ENCODE peak calls at places on chromosomes 13 and 19, in five cellular contexts. Q, S, Z, C and N are unnamed samples. For H3K4me1, the result is how much of the 10 kb centered on the place peaks cover.

GRCh38 chr13:110249326-110249725 is 57.6 kb downstream of the COL4A1 start:
- DNase-seq in Q (no peak), S (no peak), Z (no peak), C (no peak), N (no peak)

GRCh38 chr19:1173160-1173844 is 766 bp downstream of the SBNO2 start:
- DNase-seq in Q (no peak), S (no peak), Z (no peak), C (peak), N (peak)

GRCh38 chr13:59531571-59532091 is 632.1 kb downstream of the DIAPH3 start:
- DNase-seq in Q (no peak), S (peak), Z (peak), C (no peak), N (peak)

GRCh38 chr13:40539954-40540706 is 126.3 kb downstream of the FOXO1 start:
- DNase-seq in Q (no peak), S (no peak), Z (no peak), C (no peak), N (no peak)

GRCh38 chr13:26074706-26075105 is 22.9 kb upstream of the SHISA2 start:
- DNase-seq in Q (no peak), S (no peak), Z (no peak), C (no peak), N (no peak)

GRCh38 chr13:59533561-59534337 is 630.0 kb downstream of the DIAPH3 start:
- DNase-seq in Q (no peak), S (no peak), Z (no peak), C (no peak), N (peak)

GRCh38 chr13:66977156-66977555 is 253.0 kb downstream of the PCDH9 start:
- DNase-seq in Q (no peak), S (no peak), Z (no peak), C (no peak), N (no peak)

GRCh38 chr13:32200741-32201140 is 114.4 kb downstream of the ZAR1L start:
- DNase-seq in Q (no peak), S (no peak), Z (no peak), C (no peak), N (no peak)

GRCh38 chr19:48826606-48827020 is 9.7 kb downstream of the HSD17B14 start:
- DNase-seq in Q (no peak), S (no peak), Z (peak), C (no peak), N (no peak)

GRCh38 chr13:41311607-41312500 is 787 bp downstream of the NAA16 start:
- DNase-seq in Q (peak), S (peak), Z (peak), C (peak), N (no peak)

GRCh38 chr19:52297601-52298358 is 811 bp downstream of the ZNF480 start:
- DNase-seq in Q (no peak), S (no peak), Z (no peak), C (no peak), N (no peak)

GRCh38 chr19:55858401-55858800 is 22.1 kb downstream of the NLRP4 start:
- DNase-seq in Q (no peak), S (no peak), Z (no peak), C (no peak), N (no peak)

GRCh38 chr19:8321760-8322637 is 703 bp downstream of the RPS28 start:
- DNase-seq in Q (no peak), S (peak), Z (no peak), C (peak), N (no peak)

GRCh38 chr13:78190296-78190695 is 271.7 kb upstream of the EDNRB start:
- DNase-seq in Q (no peak), S (no peak), Z (no peak), C (no peak), N (no peak)

GRCh38 chr13:52599037-52599852 is 43.0 kb upstream of the HNRNPA1L2 start:
- DNase-seq in Q (no peak), S (no peak), Z (no peak), C (no peak), N (no peak)

GRCh38 chr13:28136916-28137315 is 1.4 kb upstream of the PAN3 start:
- DNase-seq in Q (no peak), S (no peak), Z (no peak), C (peak), N (no peak)

GRCh38 chr13:50909605-50910482 is at the start of gene RNASEH2B:
- DNase-seq in Q (peak), S (peak), Z (peak), C (peak), N (no peak)

GRCh38 chr13:48976677-48977625 is 1.2 kb downstream of the FNDC3A start:
- DNase-seq in Q (no peak), S (no peak), Z (no peak), C (peak), N (peak)

GRCh38 chr13:48975926-48976676 is 389 bp downstream of the FNDC3A start:
- DNase-seq in Q (peak), S (peak), Z (peak), C (peak), N (peak)

GRCh38 chr13:48979892-48980291 is 4.2 kb downstream of the FNDC3A start:
- DNase-seq in Q (no peak), S (no peak), Z (no peak), C (peak), N (no peak)

GRCh38 chr13:48977973-48978372 is 2.3 kb downstream of the FNDC3A start:
- DNase-seq in Q (no peak), S (no peak), Z (no peak), C (peak), N (no peak)

DNA sequence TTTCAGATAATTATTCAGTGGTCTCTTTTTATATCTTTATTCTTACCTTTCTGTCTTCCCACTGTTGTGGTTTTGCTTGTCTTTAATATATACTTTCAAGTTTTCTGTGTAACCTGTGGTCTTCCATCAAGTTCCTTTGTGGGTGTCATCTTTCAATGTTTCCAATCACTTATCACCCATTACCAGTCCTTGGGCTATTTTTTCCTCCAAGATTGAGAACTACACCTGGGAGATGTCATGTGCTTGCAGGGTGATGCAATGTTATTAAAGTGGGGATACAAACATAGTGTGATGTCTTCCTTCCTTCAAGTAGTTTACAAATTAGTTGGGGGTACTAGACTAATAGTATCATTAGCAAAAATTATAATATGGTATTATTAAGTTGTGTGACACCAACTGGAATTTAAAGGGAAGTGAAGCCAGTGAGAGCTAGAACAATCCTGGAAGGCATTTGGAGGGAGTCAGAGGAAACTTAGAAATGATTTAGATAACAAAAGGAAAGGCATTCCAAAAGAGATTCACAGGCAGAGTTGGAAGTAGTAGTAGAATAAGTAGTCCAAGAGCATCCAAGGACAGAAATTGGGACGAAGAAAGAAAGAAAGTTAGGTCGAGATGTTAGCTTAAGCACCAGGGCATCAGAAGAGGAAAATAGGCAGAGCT is 3.4 kb downstream of the FNDC3A start:
- DNase-seq in Q (no peak), S (no peak), Z (no peak), C (peak), N (no peak)
- H3K4me3 ChIP-seq in Q (no peak), S (no peak), Z (peak), C (peak), N (no peak)

DNA sequence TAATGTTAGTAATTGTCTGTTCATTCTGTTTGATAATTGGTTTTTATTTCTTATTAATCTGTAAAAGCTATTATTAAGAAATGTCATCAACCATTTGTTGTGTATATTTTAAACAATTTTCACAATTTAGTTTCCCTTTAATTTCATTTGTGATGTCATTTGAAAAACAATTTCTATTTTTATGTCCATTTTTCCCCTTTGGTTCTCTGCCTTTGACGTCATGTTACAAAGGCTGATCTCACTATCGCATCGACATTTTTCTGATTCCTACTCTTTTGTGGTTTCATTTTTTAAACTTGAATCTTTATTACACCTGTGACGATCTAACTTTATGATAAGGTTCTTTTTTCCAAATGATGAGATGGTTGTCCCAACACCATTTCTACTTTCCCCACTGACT is 191.0 kb upstream of the ZNF507 start:
- DNase-seq in Q (no peak), S (no peak), Z (no peak), C (no peak), N (no peak)
- H3K4me1 ChIP-seq in Q (under half), S (under half), Z (under half), C (under half), N (under half)

GRCh38 chr19:18420931-18421330 is 1.7 kb downstream of the SSBP4 start:
- DNase-seq in Q (no peak), S (peak), Z (no peak), C (no peak), N (no peak)
- H3K4me3 ChIP-seq in Q (peak), S (no peak), Z (peak), C (peak), N (no peak)

GRCh38 chr13:114155923-114156883 is 22.9 kb upstream of the CFAP97D2 start:
- DNase-seq in Q (no peak), S (no peak), Z (no peak), C (no peak), N (peak)

GRCh38 chr13:114155320-114155719 is 22.9 kb upstream of the RASA3 start:
- DNase-seq in Q (no peak), S (no peak), Z (no peak), C (no peak), N (no peak)

GRCh38 chr13:114153485-114154080 is 21.2 kb upstream of the RASA3 start:
- DNase-seq in Q (no peak), S (no peak), Z (no peak), C (no peak), N (no peak)

GRCh38 chr13:114152831-114153371 is 20.5 kb upstream of the RASA3 start:
- DNase-seq in Q (no peak), S (peak), Z (no peak), C (no peak), N (peak)

GRCh38 chr13:114154476-114154875 is 22.1 kb upstream of the RASA3 start:
- DNase-seq in Q (no peak), S (no peak), Z (no peak), C (peak), N (peak)
- H3K4me1 ChIP-seq in Q (half or more), S (under half), Z (under half), C (under half), N (under half)

DNA sequence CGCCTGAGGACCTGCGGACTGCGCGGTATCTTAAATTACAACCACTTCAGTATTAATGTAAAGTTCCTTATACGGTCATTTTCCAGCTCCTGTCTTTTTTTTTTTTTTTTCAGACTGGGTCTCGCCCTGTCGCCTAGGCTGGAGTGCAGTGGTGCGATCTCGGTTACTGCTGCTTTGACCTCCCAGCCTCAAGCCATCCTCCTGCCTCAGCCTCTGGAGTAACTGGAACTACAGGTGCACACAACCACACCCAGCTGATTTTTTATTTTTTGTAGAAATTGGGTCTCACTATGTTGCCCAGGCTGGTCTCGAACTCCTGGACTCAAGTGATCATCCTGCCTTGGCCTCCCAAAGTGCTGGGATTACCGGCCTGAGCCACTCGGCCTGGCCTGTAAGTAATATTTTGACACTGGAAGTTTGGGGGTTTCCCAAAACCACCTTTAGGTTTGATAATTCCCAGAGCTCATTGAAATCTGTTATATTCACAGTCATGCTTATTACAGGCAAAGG is 406 bp upstream of the EID2B start:
- DNase-seq in Q (no peak), S (no peak), Z (no peak), C (no peak), N (no peak)
- H3K4me3 ChIP-seq in Q (peak), S (no peak), Z (peak), C (peak), N (peak)

GRCh38 chr19:35213678-35214632 is 14.6 kb downstream of the FAM187B start:
- DNase-seq in Q (peak), S (peak), Z (peak), C (peak), N (no peak)
- H3K4me1 ChIP-seq in Q (under half), S (under half), Z (under half), C (half or more), N (under half)

GRCh38 chr19:3099347-3100145 is 5.4 kb downstream of the GNA11 start:
- DNase-seq in Q (no peak), S (no peak), Z (no peak), C (no peak), N (no peak)
- H3K4me3 ChIP-seq in Q (peak), S (no peak), Z (peak), C (no peak), N (no peak)

DNA sequence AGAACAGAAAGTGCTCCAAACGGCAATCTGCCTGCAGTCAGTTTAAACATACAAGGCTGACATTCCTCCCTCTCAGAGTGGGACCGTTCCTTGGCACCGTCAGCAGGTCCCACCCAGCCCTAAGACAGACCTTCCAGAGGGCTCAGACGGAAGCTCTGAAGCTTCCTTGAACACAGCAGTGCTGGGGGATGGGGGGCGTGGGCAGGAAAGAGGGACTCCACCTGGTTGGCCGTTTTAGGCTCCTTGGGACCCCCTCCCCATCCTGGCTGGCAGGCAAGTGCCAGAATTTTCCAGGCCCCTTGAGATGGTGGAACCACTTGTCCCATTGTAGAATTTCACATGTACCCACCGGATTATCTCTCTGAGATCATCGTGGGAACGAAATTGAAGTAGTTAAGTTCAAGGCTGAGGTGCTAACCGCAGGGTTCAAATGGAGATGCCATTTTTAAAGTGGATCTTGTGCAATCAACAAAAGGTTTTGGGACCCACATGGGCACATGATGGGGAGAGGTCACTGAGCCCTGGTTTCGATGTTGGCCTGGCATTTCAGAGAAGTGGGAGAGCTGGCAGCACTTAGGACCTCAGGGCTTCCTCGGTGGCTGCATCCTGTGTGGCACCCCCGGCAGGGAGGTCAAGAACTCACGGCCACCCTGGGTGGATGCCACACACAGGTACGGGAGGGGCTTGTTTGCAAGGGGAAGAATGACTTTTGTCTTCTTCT is 46.2 kb downstream of the KLF2 start:
- DNase-seq in Q (no peak), S (peak), Z (no peak), C (peak), N (no peak)
- H3K4me1 ChIP-seq in Q (half or more), S (under half), Z (under half), C (half or more), N (under half)

GRCh38 chr13:36919206-36919832 is 719 bp downstream of the SMAD9 start:
- DNase-seq in Q (no peak), S (peak), Z (no peak), C (peak), N (no peak)

GRCh38 chr13:36920612-36921185 is 661 bp upstream of the SMAD9 start:
- DNase-seq in Q (no peak), S (no peak), Z (no peak), C (peak), N (no peak)

GRCh38 chr13:36919833-36920611 is at the start of gene SMAD9:
- DNase-seq in Q (no peak), S (peak), Z (peak), C (peak), N (no peak)

GRCh38 chr13:36915891-36916640 is 4.0 kb downstream of the SMAD9 start:
- DNase-seq in Q (no peak), S (no peak), Z (no peak), C (no peak), N (no peak)

DNA sequence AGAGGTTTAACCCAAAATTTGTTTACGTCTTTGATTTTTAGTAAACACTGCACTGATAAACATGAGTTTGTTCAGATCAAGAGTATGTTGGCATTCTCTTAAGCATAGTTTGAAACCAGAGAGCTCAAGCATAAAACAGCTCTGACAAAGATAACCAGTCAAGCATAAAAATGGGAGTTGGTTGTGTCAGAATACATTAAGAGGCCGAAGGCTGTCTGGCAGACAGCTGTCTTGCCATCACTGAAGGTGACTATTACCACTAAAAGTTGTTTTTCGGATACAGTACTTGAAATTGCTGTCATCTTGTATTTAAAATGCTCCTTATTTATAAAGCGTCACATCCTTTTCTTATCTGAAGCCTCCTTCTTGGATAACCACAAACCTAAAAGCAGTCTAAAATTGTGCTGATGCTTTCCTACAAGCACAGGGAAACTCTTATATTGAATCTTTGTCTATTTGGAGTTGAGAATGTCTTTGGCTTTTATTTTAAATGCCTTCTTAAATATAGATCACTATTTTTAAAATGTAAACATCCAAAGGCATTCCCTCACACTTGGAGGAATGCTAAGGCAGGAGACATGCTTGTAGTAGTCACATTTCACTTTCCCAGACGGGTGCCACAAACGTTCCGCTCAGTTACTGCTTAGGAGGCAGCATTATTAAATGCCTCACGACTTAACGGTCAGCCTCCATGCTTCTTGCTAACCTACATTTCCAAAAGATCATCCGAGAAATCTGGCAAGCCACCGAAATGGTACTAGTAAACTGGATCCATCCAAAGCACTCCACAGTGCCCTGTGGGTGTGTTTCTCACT is 1.6 kb downstream of the SMAD9 start:
- DNase-seq in Q (no peak), S (no peak), Z (no peak), C (peak), N (no peak)
- H3K4me3 ChIP-seq in Q (no peak), S (peak), Z (peak), C (peak), N (peak)